ENCODE peak calls at places on chromosomes 2 and 18, in five cellular contexts. P is WTC11, C is cardiac muscle cell, F is NB4, G is MCF 10A. A is an unnamed sample.

GRCh38 chr2:159290289-159290907 is 3.9 kb upstream of the WDSUB1 start:
- DNase-seq in F (peak; percentile 91), C (no peak), G (peak; percentile 88), P (no peak), A (no peak)

GRCh38 chr2:176999331-176999730 is 213.3 kb upstream of the HNRNPA3 start:
- DNase-seq in P (no peak), G (peak; percentile 1), C (no peak), F (peak; percentile 77), A (no peak)

GRCh38 chr2:212088353-212088752 is 450.2 kb downstream of the ERBB4 start:
- DNase-seq in C (no peak), G (no peak), F (peak; percentile 4), P (no peak), A (no peak)

GRCh38 chr2:69946351-69947077 is 14.9 kb downstream of the ASPRV1 start:
- DNase-seq in F (peak; percentile 84), C (no peak), G (peak; percentile 76), P (no peak), A (no peak)

GRCh38 chr18:63590368-63590767 is 3.2 kb downstream of the SERPINB13 start:
- DNase-seq in P (no peak), C (no peak), F (peak; percentile 97), G (peak; percentile 62), A (no peak)

GRCh38 chr2:189783451-189783926 is 650 bp downstream of the ORMDL1 start:
- DNase-seq in G (no peak), P (no peak), C (peak; percentile 41), F (peak; percentile 61), A (no peak)

GRCh38 chr2:130836501-130837174 is at the start of gene ARHGEF4:
- DNase-seq in P (peak; percentile 82), G (peak; percentile 68), F (peak; percentile 56), C (peak; percentile 71), A (peak; percentile 51)

GRCh38 chr2:189848276-189848675 is 64.0 kb downstream of the PMS1 start:
- DNase-seq in P (no peak), G (no peak), C (no peak), F (no peak), A (no peak)

GRCh38 chr2:23419171-23420090 is 34.5 kb downstream of the KLHL29 start:
- DNase-seq in P (no peak), G (no peak), F (no peak), C (peak; percentile 41), A (no peak)

GRCh38 chr2:9095690-9096089 is 92.2 kb upstream of the MBOAT2 start:
- DNase-seq in C (peak; percentile 31), G (no peak), P (peak; percentile 67), F (no peak), A (peak; percentile 28)

GRCh38 chr2:216283038-216283900 is 89.0 kb downstream of the MARCHF4 start:
- DNase-seq in G (peak; percentile 25), C (peak; percentile 77), F (peak; percentile 64), P (peak; percentile 93), A (peak; percentile 69)

GRCh38 chr2:120365236-120365793 is 19.4 kb downstream of the INHBB start:
- DNase-seq in C (no peak), P (no peak), F (no peak), G (no peak), A (no peak)

GRCh38 chr2:1227289-1227900 is 185.9 kb upstream of the TPO start:
- DNase-seq in P (no peak), C (no peak), G (no peak), F (no peak), A (no peak)

GRCh38 chr2:136420346-136420745 is 302.4 kb upstream of the CXCR4 start:
- DNase-seq in C (no peak), G (no peak), F (no peak), P (no peak), A (no peak)

GRCh38 chr18:29711931-29712330 is 1330.6 kb downstream of the DSC3 start:
- DNase-seq in P (peak; percentile 85), G (no peak), F (no peak), C (no peak), A (no peak)

GRCh38 chr2:191169456-191170300 is 18.9 kb upstream of the STAT4 start:
- DNase-seq in F (no peak), P (no peak), G (peak; percentile 89), C (no peak), A (no peak)

GRCh38 chr2:10537522-10538195 is 89.5 kb upstream of the ODC1 start:
- DNase-seq in G (no peak), P (no peak), F (peak; percentile 71), C (no peak), A (no peak)

GRCh38 chr2:241770185-241770935 is 6.3 kb upstream of the GAL3ST2 start:
- DNase-seq in C (peak; percentile 54), F (no peak), P (peak; percentile 15), G (no peak), A (no peak)

GRCh38 chr2:233098615-233099014 is 38.5 kb downstream of the INPP5D start:
- DNase-seq in P (peak; percentile 66), G (peak; percentile 14), C (peak; percentile 53), F (no peak), A (peak; percentile 41)

GRCh38 chr18:28963481-28963880 is 786.6 kb upstream of the CDH2 start:
- DNase-seq in G (no peak), C (no peak), P (no peak), F (no peak), A (no peak)

GRCh38 chr18:40949138-40949949 is 1005.7 kb upstream of the PIK3C3 start:
- DNase-seq in P (no peak), C (no peak), G (no peak), F (no peak), A (no peak)

GRCh38 chr2:230067990-230068657 is 600 bp downstream of the SLC16A14 start:
- DNase-seq in C (peak; percentile 64), P (peak; percentile 64), G (peak; percentile 45), F (peak; percentile 79), A (peak; percentile 56)

GRCh38 chr18:30510882-30511281 is 531.7 kb downstream of the DSC3 start:
- DNase-seq in P (no peak), C (no peak), F (no peak), G (no peak), A (no peak)

GRCh38 chr2:121090088-121090715 is 194.8 kb downstream of the TFCP2L1 start:
- DNase-seq in P (no peak), C (no peak), G (no peak), F (no peak), A (no peak)

GRCh38 chr2:54545700-54546450 is 89.7 kb downstream of the SPTBN1 start:
- DNase-seq in C (no peak), P (no peak), G (no peak), F (no peak), A (no peak)

GRCh38 chr2:231176061-231176460 is 22.4 kb upstream of the ARMC9 start:
- DNase-seq in G (no peak), F (no peak), C (no peak), P (no peak), A (no peak)

GRCh38 chr2:172374318-172375240 is 52.8 kb upstream of the ITGA6 start:
- DNase-seq in F (no peak), G (no peak), C (no peak), P (no peak), A (no peak)

GRCh38 chr2:85550476-85550875 is 10.8 kb downstream of the GGCX start:
- DNase-seq in P (no peak), G (no peak), F (no peak), C (no peak), A (no peak)

GRCh38 chr2:67130526-67131309 is 266.4 kb upstream of the ETAA1 start:
- DNase-seq in C (no peak), G (peak; percentile 1), P (no peak), F (no peak), A (no peak)
- TF ChIP-seq CTCF in C (no peak), G (no peak), P (no peak), F (no peak), A (no peak)

DNA sequence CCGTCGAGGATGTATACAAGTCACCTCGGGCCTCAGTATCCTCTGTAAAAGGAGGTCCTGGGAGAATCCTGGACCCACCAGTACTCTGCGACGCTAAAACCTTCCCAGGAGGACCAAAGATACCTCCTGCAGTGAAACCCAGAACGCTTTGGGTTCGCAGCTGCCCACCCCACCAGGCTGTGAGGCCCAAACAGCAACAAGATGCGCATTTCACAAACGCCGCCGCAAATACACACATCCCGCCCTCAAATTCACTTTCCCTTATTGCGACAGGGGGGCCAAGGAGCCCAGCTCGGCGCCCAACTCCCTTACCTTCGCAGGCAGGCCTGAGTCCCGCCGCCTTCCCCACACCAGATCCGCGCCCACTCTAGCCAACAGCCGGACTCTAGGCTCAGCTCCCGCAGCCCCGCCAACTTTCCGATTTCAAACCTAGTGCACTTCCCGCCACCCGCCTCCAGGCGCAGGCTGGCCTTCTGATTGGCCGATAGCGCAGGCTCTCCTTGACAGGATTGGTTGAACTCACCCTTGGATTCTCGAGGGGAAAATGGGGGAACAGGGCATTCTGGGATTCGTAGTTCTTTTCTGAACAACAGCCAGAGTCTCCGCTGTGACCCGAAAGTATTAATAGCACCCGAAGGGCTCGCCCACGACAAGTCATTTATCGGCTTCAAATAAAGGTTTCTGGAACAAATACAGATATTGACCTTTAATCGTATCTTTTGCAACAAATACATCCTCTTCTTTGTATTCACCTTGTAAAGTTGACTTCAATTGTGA is at the start of gene SPC25:
- DNase-seq in C (peak; percentile 94), F (peak; percentile 96), G (peak; percentile 95), P (peak; percentile 93), A (peak; percentile 86)
- TF ChIP-seq CTCF in C (no peak), F (no peak), G (no peak), P (no peak), A (no peak)

DNA sequence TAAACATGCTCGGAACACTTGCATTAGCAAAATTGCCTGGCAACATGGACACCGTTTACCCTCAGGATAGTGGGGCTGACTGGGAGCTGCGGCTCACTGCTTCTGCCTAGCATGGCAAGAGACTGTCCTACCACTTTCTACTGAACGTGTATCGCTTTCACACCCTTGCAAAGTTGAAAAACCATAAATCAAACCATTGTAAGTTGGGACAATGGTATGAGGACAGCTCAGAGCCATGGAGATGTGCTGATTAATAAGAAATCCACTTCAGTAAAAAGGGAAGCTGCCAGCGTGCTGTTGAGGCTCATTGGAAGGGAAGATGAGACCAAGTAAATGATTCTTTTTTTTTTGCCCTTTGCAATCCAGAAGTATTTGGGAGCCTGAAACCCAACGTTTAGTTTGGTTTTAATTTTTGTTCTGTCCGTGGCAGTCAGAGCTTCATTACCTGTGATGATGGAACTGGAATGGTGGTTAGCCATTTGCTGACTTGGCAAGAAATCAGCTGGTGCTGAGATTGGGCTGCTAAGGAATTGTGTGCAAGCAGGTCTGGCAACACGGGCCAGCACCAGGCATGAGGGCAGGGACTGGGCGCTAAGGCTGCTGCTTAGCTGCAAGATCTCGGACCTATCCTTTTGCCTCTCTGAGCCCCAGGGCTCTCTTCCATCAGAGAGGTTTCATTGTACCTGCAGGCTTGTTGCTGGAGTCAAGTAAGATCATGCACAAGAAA is 75.5 kb upstream of the HS6ST1 start:
- DNase-seq in F (no peak), C (no peak), G (no peak), P (peak; percentile 5), A (no peak)
- TF ChIP-seq CTCF in F (no peak), C (no peak), G (no peak), P (no peak), A (no peak)

DNA sequence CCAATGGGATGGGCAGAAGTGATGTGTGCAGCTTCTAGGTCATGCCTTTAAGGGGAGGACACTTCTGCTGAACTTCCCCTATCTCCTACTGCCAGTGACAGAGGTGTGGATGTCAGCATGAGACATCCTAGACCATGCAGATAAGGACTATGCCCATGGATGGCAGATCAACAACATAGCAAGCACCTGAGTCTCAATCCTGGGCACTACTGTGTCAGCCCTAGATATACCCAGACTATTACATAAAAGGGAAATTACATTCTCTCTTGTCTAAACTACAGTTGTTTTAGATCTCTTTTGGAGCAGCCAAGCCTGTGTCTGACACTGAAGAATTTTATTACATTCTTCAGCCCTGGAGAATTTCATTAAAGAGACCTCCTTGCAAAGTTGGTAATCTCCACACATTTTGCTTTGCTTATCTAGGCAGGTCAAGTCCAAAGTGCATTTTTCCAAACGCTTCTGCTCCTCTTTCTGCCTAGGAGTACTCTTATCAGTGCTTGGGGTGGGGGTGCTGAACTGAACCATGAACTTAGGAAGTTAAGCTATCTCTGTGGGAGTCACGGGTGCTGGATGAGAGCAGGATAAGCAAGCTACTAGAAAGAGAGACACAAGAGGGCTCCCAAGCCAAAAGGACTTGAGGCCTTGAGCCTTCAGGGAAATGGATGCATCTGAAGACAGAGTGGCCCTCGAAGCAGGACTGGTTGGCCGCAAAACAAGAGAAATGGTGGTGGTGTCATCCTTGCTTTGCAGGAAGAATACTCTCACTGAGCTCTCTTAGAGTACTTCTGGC is 95.2 kb upstream of the SPRED2 start:
- DNase-seq in G (no peak), C (no peak), P (no peak), F (peak; percentile 27), A (no peak)
- TF ChIP-seq CTCF in G (no peak), C (no peak), P (no peak), F (no peak), A (no peak)

A was measured in endothelial cell.